ENCODE peak calls at places on chromosomes 12 and 14, in eight cellular contexts. R, J, H, G, S, V, M and D are unnamed samples. For H3K27me3 and H3K4me1, the result is how much of the 10 kb centered on the place peaks cover.

GRCh38 chr12:46964496-46965098 is 114.8 kb upstream of the PCED1B start:
- DNase-seq in G (no peak), V (peak), R (no peak), H (no peak), M (no peak), S (no peak), J (no peak), D (no peak)

GRCh38 chr12:133231001-133231400 is 4.7 kb downstream of the ANHX start:
- DNase-seq in G (no peak), M (no peak), S (no peak), R (no peak), V (no peak), J (no peak), H (no peak), D (no peak)

GRCh38 chr14:24310666-24311604 is at the start of gene LTB4R:
- DNase-seq in H (no peak), J (peak), R (peak), M (peak), G (peak), S (peak), V (peak), D (peak)

GRCh38 chr14:53793790-53794560 is 162.7 kb downstream of the BMP4 start:
- DNase-seq in V (no peak), S (no peak), M (no peak), H (no peak), G (no peak), J (peak), R (peak), D (no peak)

GRCh38 chr14:88829685-88830302 is 5.3 kb downstream of the TTC8 start:
- DNase-seq in R (no peak), M (no peak), J (no peak), S (peak), V (no peak), G (no peak), H (no peak), D (no peak)

GRCh38 chr14:103346286-103346685 is 12.2 kb downstream of the EIF5 start:
- DNase-seq in J (no peak), H (no peak), V (no peak), S (no peak), M (no peak), R (no peak), G (no peak), D (no peak)

GRCh38 chr12:94640134-94640928 is 10.0 kb downstream of the TMCC3 start:
- DNase-seq in R (peak), H (peak), G (no peak), V (peak), S (no peak), M (no peak), J (no peak), D (no peak)

GRCh38 chr12:111025301-111025700 is 104.9 kb upstream of the MYL2 start:
- DNase-seq in H (no peak), V (no peak), M (no peak), S (no peak), R (no peak), G (no peak), J (no peak), D (no peak)

GRCh38 chr12:91810077-91810476 is 335.6 kb downstream of the BTG1 start:
- DNase-seq in V (no peak), G (no peak), M (no peak), H (no peak), R (no peak), J (no peak), S (no peak), D (no peak)

GRCh38 chr12:22410497-22410896 is 76.0 kb upstream of the ST8SIA1 start:
- DNase-seq in V (no peak), J (no peak), M (no peak), H (no peak), S (no peak), R (no peak), G (no peak), D (no peak)

GRCh38 chr12:15863258-15863835 is 18.8 kb upstream of the STRAP start:
- DNase-seq in S (no peak), J (no peak), G (no peak), H (no peak), M (no peak), R (no peak), V (no peak), D (no peak)

DNA sequence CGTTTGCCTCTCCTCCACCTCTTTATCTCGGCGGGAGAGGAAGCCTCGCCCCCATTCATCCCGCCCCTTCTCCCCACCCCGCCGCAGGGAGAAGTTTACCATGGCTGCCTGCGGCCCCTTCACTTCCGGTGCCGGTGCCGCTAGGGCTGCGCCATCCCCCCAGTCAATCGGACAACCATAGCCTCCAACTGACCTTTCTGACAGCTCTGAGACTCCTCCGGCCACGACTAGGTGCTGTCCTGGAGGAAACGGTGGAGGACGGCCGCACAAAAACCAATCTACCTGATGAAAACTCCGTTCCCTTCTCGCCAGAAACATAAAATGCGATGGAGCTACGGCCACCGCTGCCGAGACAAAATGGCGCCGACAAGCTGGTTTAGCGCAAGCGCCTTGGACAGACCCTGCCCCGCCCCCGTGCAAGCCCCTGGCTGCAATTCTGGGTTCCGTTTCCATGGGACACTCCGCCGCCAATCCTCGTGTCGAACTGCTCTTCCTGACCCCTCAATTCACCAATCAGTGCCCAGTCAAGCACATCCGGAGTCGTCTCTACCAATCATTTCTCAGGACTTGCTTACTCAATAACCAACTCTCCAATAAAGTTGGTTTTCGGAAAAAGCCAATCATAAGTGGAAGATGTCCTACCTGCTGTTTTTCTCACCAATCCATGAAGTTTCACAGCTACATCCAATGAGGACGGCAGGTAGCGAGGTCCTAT is 436 bp upstream of the ARID4A start:
- DNase-seq in V (peak), M (peak), J (peak), S (peak), G (peak), R (peak), H (peak), D (peak)
- TF ChIP-seq CTCF in V (no peak), M (no peak), J (peak), S (no peak), G (no peak), R (no peak), H (no peak), D (peak)

DNA sequence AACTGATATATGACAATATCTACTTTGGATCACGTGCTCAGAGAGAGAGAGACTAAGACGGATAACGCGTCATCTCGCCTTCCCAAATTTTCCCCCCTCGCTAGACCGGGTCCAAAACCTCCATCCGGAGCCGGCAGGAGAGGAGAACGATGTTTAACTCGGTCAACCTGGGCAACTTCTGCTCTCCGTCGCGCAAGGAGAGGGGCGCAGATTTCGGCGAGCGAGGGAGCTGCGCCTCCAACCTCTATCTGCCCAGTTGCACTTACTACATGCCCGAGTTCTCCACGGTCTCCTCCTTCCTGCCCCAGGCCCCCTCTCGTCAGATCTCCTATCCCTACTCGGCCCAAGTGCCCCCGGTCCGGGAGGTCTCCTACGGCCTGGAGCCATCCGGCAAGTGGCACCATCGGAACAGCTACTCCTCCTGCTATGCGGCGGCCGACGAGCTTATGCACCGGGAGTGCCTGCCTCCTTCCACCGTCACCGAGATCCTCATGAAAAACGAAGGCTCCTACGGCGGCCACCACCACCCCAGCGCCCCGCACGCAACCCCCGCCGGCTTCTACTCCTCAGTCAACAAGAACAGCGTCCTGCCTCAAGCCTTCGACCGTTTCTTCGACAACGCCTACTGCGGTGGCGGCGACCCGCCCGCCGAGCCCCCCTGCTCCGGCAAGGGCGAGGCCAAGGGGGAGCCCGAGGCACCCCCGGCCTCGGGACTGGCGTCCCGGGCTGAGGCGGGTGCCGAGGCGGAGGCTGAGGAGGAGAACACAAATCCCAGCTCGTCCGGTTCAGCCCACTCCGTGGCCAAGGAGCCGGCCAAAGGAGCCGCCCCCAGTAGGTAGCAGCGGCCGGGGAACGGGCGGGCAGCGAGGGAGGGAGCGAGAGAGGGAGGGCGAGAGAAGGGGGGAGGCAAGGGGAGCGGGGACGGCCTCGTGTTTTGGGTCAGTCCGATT is at the start of gene HOXC11:
- DNase-seq in S (peak), J (no peak), M (no peak), V (no peak), H (no peak), R (no peak), G (no peak), D (no peak)
- H3K27me3 ChIP-seq in S (under half), J (under half), M (half or more), V (half or more), H (under half), R (half or more), G (half or more), D (under half)

DNA sequence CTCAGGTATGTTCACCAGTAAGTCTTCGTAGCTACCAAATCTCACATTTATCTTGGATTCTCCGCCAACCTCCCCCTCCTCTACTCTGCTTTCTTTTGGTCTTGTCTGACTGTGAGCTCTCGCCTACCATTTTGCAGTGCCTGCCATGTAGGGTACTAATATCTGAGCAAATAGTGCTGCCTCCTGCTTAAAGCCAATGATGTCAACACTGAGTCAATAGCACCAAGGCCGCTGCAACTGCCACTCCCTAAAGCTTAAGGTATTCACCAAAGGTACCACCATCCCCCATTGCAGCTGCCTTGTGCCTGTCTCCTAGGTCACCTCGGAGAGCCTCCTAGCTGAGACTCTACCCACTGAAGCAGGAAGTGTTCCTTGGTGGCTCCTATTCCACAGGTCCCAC is 114.8 kb upstream of the FUT8 start:
- DNase-seq in S (no peak), G (no peak), H (no peak), M (no peak), V (no peak), R (peak), J (no peak), D (no peak)
- H3K4me1 ChIP-seq in S (under half), G (under half), H (under half), M (under half), V (under half), R (under half), J (under half), D (under half)

DNA sequence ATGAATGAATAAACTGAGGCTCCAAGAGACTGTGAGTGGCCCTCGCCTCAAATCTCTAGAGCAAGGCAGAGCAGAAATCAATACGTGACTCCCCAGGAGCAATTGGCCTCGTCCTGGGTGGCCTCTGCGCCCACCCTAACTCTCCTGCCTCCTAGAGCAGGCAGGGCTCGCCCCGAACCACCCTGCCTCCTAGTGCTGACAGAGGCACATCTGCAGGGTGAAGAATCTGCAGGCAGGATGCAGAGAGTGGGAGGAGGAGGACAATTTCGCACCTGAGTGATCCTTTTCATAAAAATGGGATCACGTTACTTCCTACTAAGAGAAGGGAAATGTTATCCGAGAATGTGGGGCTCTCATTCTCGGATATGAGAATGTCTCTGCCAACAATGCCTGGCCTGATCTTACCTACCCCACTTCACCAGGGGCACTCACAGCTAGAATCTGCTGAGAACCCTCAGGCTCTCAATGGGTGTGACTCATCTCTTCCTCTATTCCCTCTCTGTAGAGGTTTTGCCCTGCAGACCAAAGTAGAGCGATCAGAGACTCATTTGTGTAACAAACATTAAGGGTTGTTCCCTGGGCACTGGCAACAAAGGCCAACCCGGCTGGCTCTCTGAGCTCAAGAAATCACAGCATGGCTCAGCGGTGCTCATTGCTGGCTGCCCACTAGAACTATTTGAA is 61.7 kb upstream of the BCL2L14 start:
- DNase-seq in M (no peak), J (no peak), H (peak), R (no peak), S (peak), G (peak), V (no peak), D (no peak)
- TF ChIP-seq CTCF in M (no peak), J (no peak), H (peak), R (no peak), S (peak), G (peak), V (no peak), D (no peak)

DNA sequence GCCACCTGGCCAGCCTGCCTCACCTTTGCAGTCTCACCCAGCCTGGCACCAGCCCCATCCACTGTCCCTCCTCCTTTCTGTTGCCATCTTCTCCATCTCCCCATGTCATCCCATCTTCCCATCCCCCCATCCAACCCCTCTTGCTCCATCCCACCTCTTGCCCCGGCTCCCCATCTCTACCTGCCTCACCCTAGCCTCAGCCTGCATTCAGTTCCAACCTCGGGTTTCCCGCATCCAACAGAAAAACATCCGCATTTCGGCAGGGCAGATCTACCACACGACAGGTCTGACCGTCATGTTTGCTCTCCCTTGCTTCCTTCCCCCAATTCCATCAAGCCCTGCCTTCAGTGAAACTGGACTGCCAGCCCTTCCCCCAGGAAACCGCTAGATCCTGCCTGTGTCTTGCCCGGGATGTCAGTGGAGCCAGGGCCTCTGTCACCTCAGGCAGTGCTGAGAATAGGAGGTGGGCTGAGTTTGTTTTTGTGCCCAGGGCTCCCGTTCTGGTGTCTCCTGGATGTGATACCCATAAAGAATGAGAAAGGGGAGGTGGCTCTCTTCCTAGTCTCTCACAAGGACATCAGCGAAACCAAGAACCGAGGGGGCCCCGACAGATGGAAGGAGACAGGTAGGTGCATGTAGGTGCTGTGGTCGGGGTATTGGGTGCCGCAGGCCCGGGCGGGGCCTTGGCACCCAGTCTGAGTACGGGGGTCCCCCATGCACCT is 2.5 kb downstream of the KCNH3 start:
- DNase-seq in J (no peak), H (no peak), M (no peak), R (no peak), G (no peak), V (no peak), S (no peak), D (no peak)
- H3K27me3 ChIP-seq in J (under half), H (under half), M (under half), R (half or more), G (under half), V (under half), S (under half), D (under half)

GRCh38 chr12:90023207-90023870 is 314.7 kb upstream of the ATP2B1 start:
- DNase-seq in V (no peak), S (no peak), J (no peak), R (no peak), H (no peak), G (no peak), M (no peak), D (no peak)
- H3K4me1 ChIP-seq in V (under half), S (under half), J (under half), R (under half), H (under half), G (under half), M (under half), D (under half)